ENCODE peak calls at places on chromosomes 11 and 22, in four cellular contexts. X is T-helper 1 cell; K is sciatic nerve; O is stimulated activated CD4-positive, alpha-beta T cell treated with anti-CD3 and anti-CD28 coated beads, Interleukin-4, amount 100 ng/mL, for 24 hours. I is an unnamed sample.

GRCh38 chr11:21894492-21894891 is 298.4 kb upstream of the ANO5 start:
- DNase-seq in X (no peak), O (no peak), K (no peak), I (no peak)

GRCh38 chr11:117183724-117184349 is 5.3 kb downstream of the SIDT2 start:
- DNase-seq in K (peak), X (no peak), O (no peak), I (no peak)

GRCh38 chr11:73267921-73268540 is 4.1 kb upstream of the P2RY6 start:
- DNase-seq in O (no peak), X (no peak), K (peak), I (no peak)

GRCh38 chr11:96303067-96303466 is 39.9 kb downstream of the MAML2 start:
- DNase-seq in X (no peak), K (no peak), O (no peak), I (no peak)

GRCh38 chr11:83118814-83119213 is 38.1 kb upstream of the PCF11 start:
- DNase-seq in X (no peak), K (no peak), O (no peak), I (no peak)

GRCh38 chr11:16193897-16194381 is 162.4 kb downstream of the SOX6 start:
- DNase-seq in X (no peak), K (no peak), O (no peak), I (no peak)

GRCh38 chr11:92505689-92506088 is 281.1 kb downstream of the FAT3 start:
- DNase-seq in X (no peak), O (no peak), K (no peak), I (no peak)

GRCh38 chr22:22702874-22703570 is 58.6 kb downstream of the GGTLC2 start:
- DNase-seq in O (no peak), K (peak), X (no peak), I (no peak)